ENCODE peak calls at places on chromosomes 16 and 17, in eight cellular contexts. M is cardiac fibroblast, N is heart left ventricle, E is lung, X is IMR-90, R is adrenal gland, P is heart right ventricle, H is AG09309. O is an unnamed sample.

GRCh38 chr17:47276868-47277267 is 23.2 kb downstream of the ITGB3 start:
- DNase-seq in P (peak; percentile 68), R (peak; percentile 81), H (peak; percentile 68), E (peak; percentile 52), N (peak; percentile 79), M (peak; percentile 87), X (peak; percentile 73), O (peak; percentile 96)

GRCh38 chr17:6147054-6147453 is 76.9 kb downstream of the WSCD1 start:
- DNase-seq in M (no peak), N (no peak), R (no peak), P (no peak), H (no peak), E (no peak), X (no peak), O (no peak)

GRCh38 chr17:36652716-36653115 is 51.3 kb downstream of the MRM1 start:
- DNase-seq in X (no peak), N (no peak), M (peak; percentile 12), P (no peak), R (no peak), E (no peak), H (no peak), O (no peak)

GRCh38 chr16:68076560-68076959 is 8.6 kb upstream of the NFATC3 start:
- DNase-seq in N (no peak), P (no peak), M (no peak), E (peak; percentile 22), H (no peak), X (no peak), R (no peak), O (no peak)

GRCh38 chr17:68539536-68540469 is 27.6 kb downstream of the PRKAR1A start:
- DNase-seq in X (no peak), M (peak; percentile 36), P (no peak), R (no peak), H (no peak), N (no peak), E (peak; percentile 74), O (peak; percentile 44)

GRCh38 chr16:20854963-20855362 is 45.2 kb downstream of the DCUN1D3 start:
- DNase-seq in H (no peak), P (no peak), R (no peak), M (no peak), N (no peak), E (no peak), X (no peak), O (no peak)

GRCh38 chr16:4882633-4883285 is 35.5 kb downstream of the UBN1 start:
- DNase-seq in N (peak; percentile 43), E (peak; percentile 83), P (no peak), X (peak; percentile 80), M (peak; percentile 59), R (peak; percentile 45), H (no peak), O (peak; percentile 20)

GRCh38 chr16:81337097-81337496 is 22.3 kb downstream of the GAN start:
- DNase-seq in E (no peak), R (no peak), N (no peak), H (no peak), X (no peak), P (no peak), M (peak; percentile 61), O (no peak)

GRCh38 chr16:56554441-56554840 is 10.4 kb upstream of the MT4 start:
- DNase-seq in X (no peak), R (no peak), H (no peak), M (no peak), N (no peak), E (no peak), P (no peak), O (no peak)

GRCh38 chr17:80825471-80826345 is 165.9 kb upstream of the CHMP6 start:
- DNase-seq in R (no peak), E (no peak), P (no peak), X (no peak), M (no peak), H (no peak), N (no peak), O (no peak)

GRCh38 chr16:67462279-67462655 is 18.7 kb downstream of the ATP6V0D1 start:
- DNase-seq in N (no peak), E (no peak), H (no peak), X (no peak), M (no peak), R (no peak), P (no peak), O (no peak)

GRCh38 chr16:58337090-58337444 is 42.2 kb upstream of the PRSS54 start:
- DNase-seq in N (no peak), R (no peak), M (no peak), H (no peak), X (no peak), P (no peak), E (no peak), O (no peak)

GRCh38 chr17:73369126-73369525 is 57.3 kb upstream of the CDC42EP4 start:
- DNase-seq in E (no peak), P (peak; percentile 47), X (no peak), H (no peak), R (no peak), N (no peak), M (no peak), O (no peak)

GRCh38 chr17:59890720-59891119 is 2.0 kb downstream of the TUBD1 start:
- DNase-seq in H (no peak), P (no peak), N (no peak), R (no peak), E (no peak), X (peak; percentile 78), M (peak; percentile 63), O (peak; percentile 43)

GRCh38 chr16:67882374-67883145 is 2.1 kb upstream of the NRN1L start:
- DNase-seq in N (peak; percentile 80), M (no peak), R (peak; percentile 84), P (peak; percentile 64), H (no peak), X (no peak), E (no peak), O (peak; percentile 20)

GRCh38 chr17:9427460-9428315 is 147.9 kb downstream of the STX8 start:
- DNase-seq in H (no peak), X (peak; percentile 41), M (peak; percentile 5), P (no peak), N (peak; percentile 20), E (no peak), R (no peak), O (no peak)

GRCh38 chr16:78556421-78556820 is 457.0 kb downstream of the WWOX start:
- DNase-seq in M (no peak), H (no peak), N (no peak), R (no peak), E (no peak), X (no peak), P (no peak), O (no peak)

GRCh38 chr17:64256913-64257807 is 5.9 kb downstream of the TEX2 start:
- DNase-seq in R (no peak), H (no peak), N (no peak), X (peak; percentile 16), E (no peak), M (no peak), P (no peak), O (no peak)

GRCh38 chr16:89922477-89922883 is 662 bp upstream of the TUBB3 start:
- DNase-seq in X (peak; percentile 91), P (peak; percentile 68), N (peak; percentile 82), M (peak; percentile 96), R (peak; percentile 97), E (peak; percentile 72), H (peak; percentile 73), O (peak; percentile 90)

GRCh38 chr16:25988089-25988488 is 296.3 kb downstream of the HS3ST4 start:
- DNase-seq in E (no peak), H (no peak), P (no peak), N (no peak), X (no peak), M (no peak), R (no peak), O (no peak)

GRCh38 chr17:2994441-2994840 is 69.0 kb downstream of the OR1D5 start:
- DNase-seq in E (no peak), R (no peak), M (no peak), N (no peak), P (no peak), X (no peak), H (no peak), O (no peak)

GRCh38 chr17:30958187-30958586 is 12.7 kb upstream of the RNF135 start:
- DNase-seq in X (no peak), N (no peak), E (no peak), R (no peak), H (no peak), P (no peak), M (peak; percentile 19), O (peak; percentile 12)

GRCh38 chr17:51056813-51057510 is 63.7 kb downstream of the SPAG9 start:
- DNase-seq in N (no peak), H (peak; percentile 94), R (peak; percentile 65), P (no peak), X (peak; percentile 93), M (peak; percentile 87), E (no peak), O (peak; percentile 97)

GRCh38 chr17:42111265-42111636 is 1.3 kb downstream of the DHX58 start:
- DNase-seq in H (no peak), N (no peak), M (no peak), E (no peak), P (no peak), R (no peak), X (no peak), O (no peak)
- H3K4me3 ChIP-seq in H (no peak overlapping the region), N (no peak overlapping the region), M (no peak overlapping the region), E (no peak overlapping the region), P (peak overlapping the region; percentile 50), R (no peak overlapping the region), X (no peak overlapping the region), O (peak overlapping the region; percentile 75)

GRCh38 chr17:44777394-44778348 is 18.9 kb downstream of the ADAM11 start:
- DNase-seq in P (no peak), H (no peak), E (no peak), N (no peak), M (no peak), R (no peak), X (no peak), O (no peak)
- TF ChIP-seq CTCF in P (no peak), H (no peak), E (no peak), N (no peak), M (no peak), R (no peak), X (no peak), O (no peak)

GRCh38 chr16:15650698-15651161 is 685 bp downstream of the NDE1 start:
- DNase-seq in X (peak; percentile 13), M (peak; percentile 29), E (no peak), N (no peak), H (no peak), P (no peak), R (no peak), O (no peak)
- H3K4me3 ChIP-seq in X (peak overlapping the region; percentile 93), M (peak overlapping the region; percentile 88), E (peak overlapping the region; percentile 70), N (peak overlapping the region; percentile 97), H (peak overlapping the region; percentile 66), P (peak overlapping the region; percentile 95), R (peak overlapping the region; percentile 83), O (peak overlapping the region; percentile 91)

DNA sequence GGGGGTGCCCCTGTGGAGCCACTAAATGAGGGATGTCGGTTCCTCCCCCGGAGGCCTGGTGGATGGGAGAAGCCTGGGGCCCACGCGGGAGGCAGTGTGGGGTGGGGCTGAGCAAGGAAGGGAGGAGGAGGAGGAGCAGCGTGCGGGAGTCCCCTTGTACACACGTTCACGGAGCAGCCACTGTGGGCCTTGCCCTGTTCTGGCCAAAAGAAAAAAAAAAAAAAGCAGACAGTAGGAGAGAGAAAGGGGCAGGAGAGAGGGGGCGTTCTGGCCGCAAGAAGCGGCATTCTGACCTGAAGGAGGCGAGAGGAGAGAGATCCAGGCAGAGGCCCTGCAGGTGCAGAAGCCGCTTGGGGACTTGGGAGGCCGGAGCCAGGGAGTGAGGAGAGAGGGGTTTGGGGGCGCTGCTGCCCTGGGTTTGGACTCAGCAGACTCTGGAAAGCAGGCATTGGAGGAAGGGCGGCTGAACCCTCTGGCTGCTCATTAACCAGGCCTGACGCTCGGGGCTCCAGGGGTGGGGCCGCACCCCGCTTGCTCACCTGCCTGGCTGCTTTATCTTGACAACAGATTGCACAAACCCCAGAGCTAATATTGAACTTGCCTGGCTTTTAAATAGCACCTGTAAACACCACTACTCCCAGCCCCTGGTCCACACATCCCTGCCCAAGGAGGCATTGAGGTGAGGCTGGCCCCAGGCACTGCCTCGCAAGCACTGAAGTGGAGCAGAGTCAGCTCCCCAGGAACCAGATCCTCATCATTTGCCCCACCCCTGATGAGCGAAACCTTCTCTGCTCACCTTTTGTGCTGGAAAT is 190.5 kb upstream of the GSE1 start:
- DNase-seq in N (no peak), R (no peak), E (peak; percentile 81), P (no peak), X (no peak), H (no peak), M (no peak), O (no peak)
- TF ChIP-seq CTCF in N (no peak), R (no peak), E (no peak), P (no peak), X (no peak), H (no peak), M (no peak), O (no peak)